ENCODE peak calls at places on chromosomes 13 and 19, in ten cellular contexts. T, R, Q, Z, K, G, B, A, L and P are unnamed samples.

GRCh38 chr19:45485301-45486077 is 11.4 kb downstream of the RTN2 start:
- DNase-seq in T (peak; percentile 96), R (peak; percentile 98), Q (peak; percentile 94), Z (peak; percentile 95), K (peak; percentile 99), G (peak; percentile 99), B (peak; percentile 90), A (peak; percentile 99), L (peak; percentile 88), P (peak; percentile 94)

GRCh38 chr13:108227651-108228272 is 9.6 kb downstream of the ABHD13 start:
- DNase-seq in T (peak; percentile 47), R (peak; percentile 42), Q (peak; percentile 71), Z (no peak), K (peak; percentile 72), G (peak; percentile 11), B (peak; percentile 52), A (peak; percentile 27), L (no peak), P (no peak)

GRCh38 chr13:34155931-34156607 is 338.1 kb downstream of the RFC3 start:
- DNase-seq in T (peak; percentile 76), R (no peak), Q (peak; percentile 48), Z (no peak), K (no peak), G (no peak), B (peak; percentile 39), A (peak; percentile 29), L (no peak), P (no peak)

GRCh38 chr13:90968510-90968909 is 379.0 kb upstream of the MIR17HG start:
- DNase-seq in T (peak; percentile 50), R (no peak), Q (peak; percentile 10), Z (no peak), K (no peak), G (no peak), B (no peak), A (no peak), L (no peak), P (no peak)

GRCh38 chr19:35856546-35857149 is at the start of gene KIRREL2:
- DNase-seq in T (no peak), R (no peak), Q (no peak), Z (no peak), K (no peak), G (peak; percentile 58), B (no peak), A (no peak), L (no peak), P (peak; percentile 73)

GRCh38 chr13:23788459-23788858 is 100.7 kb downstream of the MIPEP start:
- DNase-seq in T (no peak), R (no peak), Q (no peak), Z (no peak), K (no peak), G (no peak), B (peak; percentile 21), A (no peak), L (no peak), P (no peak)

GRCh38 chr19:51971624-51972023 is 15.0 kb downstream of the ZNF350 start:
- DNase-seq in T (no peak), R (no peak), Q (peak; percentile 24), Z (no peak), K (no peak), G (no peak), B (peak; percentile 13), A (no peak), L (peak; percentile 22), P (no peak)

GRCh38 chr13:90362718-90363117 is 984.8 kb upstream of the MIR17HG start:
- DNase-seq in T (no peak), R (no peak), Q (peak; percentile 45), Z (no peak), K (no peak), G (no peak), B (peak; percentile 0), A (no peak), L (no peak), P (no peak)

GRCh38 chr13:71412231-71412630 is 454.8 kb downstream of the DACH1 start:
- DNase-seq in T (no peak), R (no peak), Q (no peak), Z (no peak), K (no peak), G (no peak), B (no peak), A (no peak), L (no peak), P (no peak)

GRCh38 chr19:36528921-36529518 is 949 bp upstream of the ZNF260 start:
- DNase-seq in T (no peak), R (no peak), Q (no peak), Z (no peak), K (no peak), G (no peak), B (no peak), A (no peak), L (no peak), P (peak; percentile 58)

GRCh38 chr13:113651511-113652403 is 6.2 kb downstream of the ATP4B start:
- DNase-seq in T (no peak), R (no peak), Q (no peak), Z (no peak), K (no peak), G (no peak), B (no peak), A (no peak), L (no peak), P (no peak)

GRCh38 chr13:35378939-35379338 is 97.5 kb downstream of the MAB21L1 start:
- DNase-seq in T (no peak), R (no peak), Q (peak; percentile 27), Z (no peak), K (no peak), G (no peak), B (peak; percentile 19), A (no peak), L (no peak), P (no peak)

GRCh38 chr19:1811472-1811894 is 593 bp downstream of the ATP8B3 start:
- DNase-seq in T (peak; percentile 90), R (no peak), Q (peak; percentile 36), Z (no peak), K (peak; percentile 25), G (no peak), B (peak; percentile 67), A (peak; percentile 67), L (peak; percentile 83), P (no peak)

GRCh38 chr13:36275190-36276002 is 22.2 kb downstream of the CCDC169 start:
- DNase-seq in T (peak; percentile 69), R (peak; percentile 51), Q (peak; percentile 88), Z (no peak), K (peak; percentile 83), G (no peak), B (peak; percentile 72), A (peak; percentile 26), L (no peak), P (peak; percentile 22)

DNA sequence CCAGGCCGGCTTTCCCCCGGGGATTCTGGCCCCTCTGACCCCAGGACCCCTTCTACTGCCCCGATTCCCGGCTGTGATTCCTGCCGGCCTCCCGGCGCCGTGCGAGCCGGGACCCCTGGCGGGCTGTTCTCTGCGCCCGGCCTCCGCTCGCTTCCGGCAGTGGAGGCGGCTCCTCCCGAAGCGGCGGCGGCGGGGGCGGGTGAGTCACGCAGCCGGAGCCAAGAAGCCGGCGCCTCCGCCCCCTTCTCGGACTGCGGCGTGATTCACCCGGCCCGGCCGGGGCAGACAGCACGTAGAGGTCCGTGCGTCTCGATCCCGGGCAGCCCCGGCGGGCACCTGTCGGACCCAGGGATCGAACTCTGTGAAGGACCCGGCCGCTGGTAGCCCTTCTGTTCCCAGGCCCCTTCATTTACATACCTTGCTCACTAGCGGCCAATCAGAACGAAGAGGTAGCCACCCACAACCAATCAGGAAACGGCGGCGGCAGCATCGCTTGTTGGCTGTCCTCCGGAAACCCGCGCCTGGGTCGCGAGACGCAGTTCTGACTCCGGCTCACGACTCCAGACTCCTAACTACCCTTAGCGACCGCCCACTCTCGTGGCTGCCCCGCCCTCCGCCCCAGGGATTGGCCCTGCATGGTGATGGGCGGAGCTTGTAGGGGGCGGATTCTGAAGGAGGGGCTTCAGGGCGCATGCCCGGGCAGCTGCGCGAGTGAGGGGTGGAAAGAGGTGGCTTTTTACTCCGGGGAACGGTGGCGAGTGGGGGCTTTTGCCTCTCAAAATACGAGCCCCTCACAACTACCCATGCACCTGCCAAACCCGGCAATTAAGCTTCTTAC is at the start of gene SERTAD1:
- DNase-seq in T (peak; percentile 100), R (peak; percentile 100), Q (peak; percentile 99), Z (peak; percentile 99), K (peak; percentile 100), G (peak; percentile 100), B (peak; percentile 99), A (peak; percentile 100), L (peak; percentile 97), P (peak; percentile 99)
- TF ChIP-seq CTCF in T (peak; percentile 42), R (peak; percentile 69), Q (peak; percentile 44), Z (peak; percentile 95), K (peak; percentile 94), G (no peak), B (peak; percentile 49), A (peak; percentile 74), L (peak; percentile 28), P (peak; percentile 48)

GRCh38 chr19:47600246-47601179 is 8.4 kb upstream of the BICRA start:
- DNase-seq in T (peak; percentile 99), R (peak; percentile 99), Q (peak; percentile 99), Z (peak; percentile 99), K (peak; percentile 99), G (peak; percentile 99), B (peak; percentile 98), A (peak; percentile 100), L (peak; percentile 96), P (peak; percentile 100)

GRCh38 chr19:47593860-47594259 is 15.1 kb upstream of the BICRA start:
- DNase-seq in T (no peak), R (no peak), Q (no peak), Z (no peak), K (no peak), G (no peak), B (no peak), A (no peak), L (no peak), P (peak; percentile 4)

GRCh38 chr19:47595937-47596336 is 13.0 kb upstream of the BICRA start:
- DNase-seq in T (no peak), R (no peak), Q (no peak), Z (no peak), K (no peak), G (no peak), B (no peak), A (no peak), L (no peak), P (no peak)

GRCh38 chr19:47601180-47601904 is 7.6 kb upstream of the BICRA start:
- DNase-seq in T (peak; percentile 60), R (no peak), Q (no peak), Z (no peak), K (no peak), G (no peak), B (no peak), A (peak; percentile 86), L (no peak), P (no peak)

GRCh38 chr19:47598407-47599349 is 10.3 kb upstream of the BICRA start:
- DNase-seq in T (peak; percentile 93), R (no peak), Q (peak; percentile 95), Z (no peak), K (peak; percentile 64), G (no peak), B (peak; percentile 96), A (peak; percentile 53), L (no peak), P (no peak)
- TF ChIP-seq CTCF in T (no peak), R (no peak), Q (no peak), Z (no peak), K (no peak), G (no peak), B (no peak), A (no peak), L (no peak), P (no peak)

GRCh38 chr19:16969127-16969526 is 57.5 kb downstream of the CPAMD8 start:
- DNase-seq in T (peak; percentile 74), R (no peak), Q (peak; percentile 33), Z (no peak), K (peak; percentile 22), G (no peak), B (no peak), A (no peak), L (no peak), P (no peak)
- TF ChIP-seq CTCF in T (peak; percentile 75), R (peak; percentile 28), Q (peak; percentile 14), Z (no peak), K (no peak), G (no peak), B (no peak), A (no peak), L (peak; percentile 8), P (no peak)

GRCh38 chr13:83732755-83733154 is 149.5 kb downstream of the SLITRK1 start:
- DNase-seq in T (no peak), R (peak; percentile 41), Q (no peak), Z (no peak), K (no peak), G (no peak), B (no peak), A (no peak), L (no peak), P (no peak)
- TF ChIP-seq CTCF in T (no peak), R (no peak), Q (no peak), Z (no peak), K (no peak), G (no peak), B (no peak), A (no peak), L (no peak), P (no peak)